ENCODE peak calls at places on chromosome 14, in ten cellular contexts. U, V, N, S, E, Z, Y, O, W and C are unnamed samples.

GRCh38 chr14:99229654-99230215 is 42.3 kb downstream of the BCL11B start:
- DNase-seq in U (no peak), V (no peak), N (no peak), S (no peak), E (no peak), Z (no peak), Y (no peak), O (no peak), W (peak; percentile 32), C (no peak)

GRCh38 chr14:100131181-100131580 is 28.3 kb downstream of the DEGS2 start:
- DNase-seq in U (no peak), V (no peak), N (peak; percentile 25), S (no peak), E (no peak), Z (no peak), Y (no peak), O (no peak), W (no peak), C (no peak)

GRCh38 chr14:101058571-101058970 is 155.0 kb upstream of the RTL1 start:
- DNase-seq in U (no peak), V (peak; percentile 64), N (no peak), S (peak; percentile 60), E (no peak), Z (no peak), Y (no peak), O (no peak), W (no peak), C (peak; percentile 48)

GRCh38 chr14:42112108-42112507 is 505.4 kb downstream of the LRFN5 start:
- DNase-seq in U (no peak), V (no peak), N (no peak), S (peak; percentile 11), E (no peak), Z (no peak), Y (no peak), O (no peak), W (no peak), C (no peak)

GRCh38 chr14:100589071-100589759 is 2.0 kb upstream of the BEGAIN start:
- DNase-seq in U (peak; percentile 30), V (no peak), N (no peak), S (no peak), E (no peak), Z (no peak), Y (no peak), O (no peak), W (no peak), C (no peak)

GRCh38 chr14:69275331-69275730 is 15.4 kb downstream of the GALNT16 start:
- DNase-seq in U (no peak), V (no peak), N (no peak), S (no peak), E (no peak), Z (no peak), Y (no peak), O (no peak), W (no peak), C (no peak)

GRCh38 chr14:92600318-92601053 is 86.9 kb downstream of the RIN3 start:
- DNase-seq in U (no peak), V (peak; percentile 82), N (no peak), S (peak; percentile 94), E (no peak), Z (no peak), Y (no peak), O (peak; percentile 77), W (no peak), C (no peak)

GRCh38 chr14:103530390-103530789 is 1.4 kb downstream of the TRMT61A start:
- DNase-seq in U (no peak), V (no peak), N (no peak), S (peak; percentile 55), E (no peak), Z (no peak), Y (no peak), O (no peak), W (peak; percentile 21), C (no peak)

GRCh38 chr14:25833341-25834121 is 764.3 kb downstream of the NOVA1 start:
- DNase-seq in U (no peak), V (peak; percentile 87), N (no peak), S (no peak), E (no peak), Z (no peak), Y (peak; percentile 17), O (no peak), W (no peak), C (no peak)

GRCh38 chr14:54652188-54652889 is 85.4 kb downstream of the SAMD4A start:
- DNase-seq in U (peak; percentile 75), V (peak; percentile 100), N (peak; percentile 57), S (peak; percentile 100), E (no peak), Z (no peak), Y (peak; percentile 50), O (peak; percentile 99), W (no peak), C (peak; percentile 95)

GRCh38 chr14:68705741-68706283 is 87.1 kb downstream of the ZFP36L1 start:
- DNase-seq in U (no peak), V (no peak), N (no peak), S (no peak), E (no peak), Z (no peak), Y (no peak), O (no peak), W (no peak), C (no peak)

GRCh38 chr14:71776463-71777359 is 155.5 kb upstream of the RGS6 start:
- DNase-seq in U (no peak), V (peak; percentile 35), N (no peak), S (no peak), E (no peak), Z (no peak), Y (no peak), O (no peak), W (no peak), C (no peak)

GRCh38 chr14:65179918-65180724 is 77.8 kb upstream of the MAX start:
- DNase-seq in U (no peak), V (peak; percentile 96), N (peak; percentile 86), S (peak; percentile 95), E (peak; percentile 32), Z (peak; percentile 66), Y (no peak), O (peak; percentile 64), W (no peak), C (peak; percentile 98)

GRCh38 chr14:42980419-42980818 is 1373.7 kb downstream of the LRFN5 start:
- DNase-seq in U (no peak), V (no peak), N (no peak), S (no peak), E (no peak), Z (no peak), Y (no peak), O (no peak), W (no peak), C (no peak)

GRCh38 chr14:69692542-69693053 is 74.3 kb upstream of the SRSF5 start:
- DNase-seq in U (no peak), V (no peak), N (no peak), S (no peak), E (no peak), Z (no peak), Y (no peak), O (no peak), W (no peak), C (no peak)

GRCh38 chr14:75559451-75560187 is 18.8 kb upstream of the FLVCR2 start:
- DNase-seq in U (peak; percentile 86), V (peak; percentile 88), N (no peak), S (peak; percentile 27), E (no peak), Z (peak; percentile 49), Y (no peak), O (peak; percentile 11), W (no peak), C (peak; percentile 33)

GRCh38 chr14:32593290-32593942 is 264.3 kb downstream of the AKAP6 start:
- DNase-seq in U (no peak), V (peak; percentile 69), N (no peak), S (peak; percentile 87), E (no peak), Z (no peak), Y (no peak), O (peak; percentile 90), W (no peak), C (peak; percentile 76)

GRCh38 chr14:92577321-92577742 is 63.8 kb downstream of the RIN3 start:
- DNase-seq in U (no peak), V (no peak), N (no peak), S (no peak), E (no peak), Z (peak; percentile 59), Y (no peak), O (no peak), W (no peak), C (no peak)

GRCh38 chr14:101719045-101719645 is 42.4 kb upstream of the PPP2R5C start:
- DNase-seq in U (no peak), V (no peak), N (no peak), S (no peak), E (no peak), Z (no peak), Y (no peak), O (no peak), W (no peak), C (no peak)

GRCh38 chr14:75247286-75247922 is 31.2 kb upstream of the FOS start:
- DNase-seq in U (no peak), V (no peak), N (no peak), S (no peak), E (peak; percentile 57), Z (peak; percentile 34), Y (no peak), O (no peak), W (peak; percentile 35), C (no peak)

GRCh38 chr14:54147285-54147684 is 190.7 kb upstream of the BMP4 start:
- DNase-seq in U (no peak), V (peak; percentile 24), N (no peak), S (peak; percentile 82), E (no peak), Z (no peak), Y (no peak), O (peak; percentile 9), W (no peak), C (no peak)

GRCh38 chr14:64549805-64550538 is at the start of gene PPP1R36:
- DNase-seq in U (peak; percentile 74), V (no peak), N (peak; percentile 55), S (peak; percentile 23), E (no peak), Z (peak; percentile 61), Y (no peak), O (no peak), W (peak; percentile 33), C (peak; percentile 21)

GRCh38 chr14:51564986-51565604 is 86.6 kb upstream of the FRMD6 start:
- DNase-seq in U (no peak), V (no peak), N (no peak), S (no peak), E (no peak), Z (no peak), Y (no peak), O (no peak), W (no peak), C (no peak)

GRCh38 chr14:65958664-65959562 is 527.3 kb upstream of the CCDC196 start:
- DNase-seq in U (no peak), V (peak; percentile 42), N (no peak), S (peak; percentile 59), E (no peak), Z (peak; percentile 52), Y (peak; percentile 15), O (no peak), W (no peak), C (peak; percentile 49)

GRCh38 chr14:69363055-69363454 is 35.0 kb downstream of the ERH start:
- DNase-seq in U (no peak), V (no peak), N (no peak), S (peak; percentile 35), E (no peak), Z (no peak), Y (no peak), O (peak; percentile 6), W (no peak), C (peak; percentile 15)

GRCh38 chr14:61460853-61461611 is 139.7 kb downstream of the PRKCH start:
- DNase-seq in U (no peak), V (peak; percentile 68), N (no peak), S (peak; percentile 33), E (no peak), Z (no peak), Y (no peak), O (no peak), W (no peak), C (peak; percentile 49)

GRCh38 chr14:72758420-72758819 is 135.5 kb downstream of the DPF3 start:
- DNase-seq in U (no peak), V (no peak), N (no peak), S (no peak), E (no peak), Z (no peak), Y (no peak), O (no peak), W (no peak), C (no peak)

GRCh38 chr14:105026033-105026785 is 5.3 kb upstream of the CDCA4 start:
- DNase-seq in U (no peak), V (peak; percentile 50), N (no peak), S (peak; percentile 98), E (no peak), Z (peak; percentile 79), Y (no peak), O (no peak), W (no peak), C (no peak)